ENCODE peak calls at places on chromosomes 16 and 17, in five cellular contexts. One of them, this sample, is unnamed.

GRCh38 chr17:40068129-40068581 is 5.4 kb downstream of the THRA start:
- DNase-seq in Caki2: no peak
- DNase-seq in left cardiac atrium: no peak
- DNase-seq in non-pigmented ciliary epithelial cell: no peak
- DNase-seq in BE2C: no peak
- DNase-seq in this sample: no peak

GRCh38 chr17:68853439-68853838 is 101.8 kb downstream of the ABCA8 start:
- DNase-seq in left cardiac atrium: no peak
- DNase-seq in non-pigmented ciliary epithelial cell: no peak
- DNase-seq in BE2C: no peak
- DNase-seq in Caki2: no peak
- DNase-seq in this sample: no peak

GRCh38 chr16:14321542-14321941 is 250.4 kb downstream of the MRTFB start:
- DNase-seq in left cardiac atrium: no peak
- DNase-seq in non-pigmented ciliary epithelial cell: no peak
- DNase-seq in BE2C: peak
- DNase-seq in Caki2: no peak
- DNase-seq in this sample: no peak

GRCh38 chr17:58147930-58148434 is at the start of gene OR4D1:
- DNase-seq in BE2C: no peak
- DNase-seq in Caki2: no peak
- DNase-seq in left cardiac atrium: no peak
- DNase-seq in non-pigmented ciliary epithelial cell: no peak
- DNase-seq in this sample: no peak

GRCh38 chr17:67456103-67456502 is 79.0 kb downstream of the PITPNC1 start:
- DNase-seq in left cardiac atrium: no peak
- DNase-seq in non-pigmented ciliary epithelial cell: no peak
- DNase-seq in Caki2: no peak
- DNase-seq in BE2C: no peak
- DNase-seq in this sample: no peak

GRCh38 chr17:45414997-45415881 is 17.4 kb downstream of the ARHGAP27 start:
- DNase-seq in left cardiac atrium: no peak
- DNase-seq in BE2C: no peak
- DNase-seq in non-pigmented ciliary epithelial cell: no peak
- DNase-seq in Caki2: no peak
- DNase-seq in this sample: peak

GRCh38 chr17:75906143-75906884 is 1.6 kb upstream of the MRPL38 start:
- DNase-seq in BE2C: no peak
- DNase-seq in non-pigmented ciliary epithelial cell: no peak
- DNase-seq in left cardiac atrium: no peak
- DNase-seq in Caki2: no peak
- DNase-seq in this sample: no peak

GRCh38 chr17:18964018-18964351 is 12.0 kb downstream of the SLC5A10 start:
- DNase-seq in BE2C: no peak
- DNase-seq in left cardiac atrium: no peak
- DNase-seq in Caki2: no peak
- DNase-seq in non-pigmented ciliary epithelial cell: no peak
- DNase-seq in this sample: no peak

GRCh38 chr17:22138861-22139469 is 446.6 kb downstream of the KCNJ18 start:
- DNase-seq in non-pigmented ciliary epithelial cell: no peak
- DNase-seq in BE2C: no peak
- DNase-seq in left cardiac atrium: no peak
- DNase-seq in Caki2: no peak
- DNase-seq in this sample: no peak

GRCh38 chr17:4739122-4740024 is at the start of the genes CXCL16 and ZMYND15:
- DNase-seq in Caki2: no peak
- DNase-seq in left cardiac atrium: peak
- DNase-seq in non-pigmented ciliary epithelial cell: no peak
- DNase-seq in BE2C: peak
- DNase-seq in this sample: peak

GRCh38 chr17:59329558-59330313 is 1.7 kb upstream of the YPEL2 start:
- DNase-seq in BE2C: peak
- DNase-seq in left cardiac atrium: peak
- DNase-seq in Caki2: peak
- DNase-seq in non-pigmented ciliary epithelial cell: peak
- DNase-seq in this sample: peak

GRCh38 chr16:4309102-4309832 is 6.6 kb upstream of the GLIS2 start:
- DNase-seq in left cardiac atrium: no peak
- DNase-seq in non-pigmented ciliary epithelial cell: no peak
- DNase-seq in BE2C: no peak
- DNase-seq in Caki2: no peak
- DNase-seq in this sample: no peak

GRCh38 chr17:75634376-75634740 is 1.1 kb downstream of the SMIM5 start:
- DNase-seq in Caki2: no peak
- DNase-seq in non-pigmented ciliary epithelial cell: no peak
- DNase-seq in BE2C: no peak
- DNase-seq in left cardiac atrium: peak
- DNase-seq in this sample: peak

GRCh38 chr17:18172528-18173278 is 10.9 kb upstream of the ALKBH5 start:
- DNase-seq in Caki2: no peak
- DNase-seq in non-pigmented ciliary epithelial cell: no peak
- DNase-seq in left cardiac atrium: no peak
- DNase-seq in BE2C: no peak
- DNase-seq in this sample: no peak

GRCh38 chr16:65572156-65572555 is 450.3 kb upstream of the CDH11 start:
- DNase-seq in non-pigmented ciliary epithelial cell: peak
- DNase-seq in BE2C: no peak
- DNase-seq in left cardiac atrium: no peak
- DNase-seq in Caki2: no peak
- DNase-seq in this sample: no peak

GRCh38 chr17:40348562-40349476 is 15.7 kb downstream of the GJD3 start:
- DNase-seq in left cardiac atrium: peak
- DNase-seq in non-pigmented ciliary epithelial cell: no peak
- DNase-seq in BE2C: peak
- DNase-seq in Caki2: no peak
- DNase-seq in this sample: no peak

GRCh38 chr16:77307764-77308561 is 108.8 kb downstream of the SYCE1L start:
- DNase-seq in non-pigmented ciliary epithelial cell: peak
- DNase-seq in Caki2: peak
- DNase-seq in left cardiac atrium: no peak
- DNase-seq in BE2C: no peak
- DNase-seq in this sample: no peak

GRCh38 chr17:53032861-53033271 is 789.9 kb upstream of the KIF2B start:
- DNase-seq in left cardiac atrium: no peak
- DNase-seq in non-pigmented ciliary epithelial cell: peak
- DNase-seq in BE2C: peak
- DNase-seq in Caki2: peak
- DNase-seq in this sample: peak

GRCh38 chr16:4115941-4116327 is 308 bp downstream of the ADCY9 start:
- DNase-seq in non-pigmented ciliary epithelial cell: no peak
- DNase-seq in BE2C: no peak
- DNase-seq in Caki2: no peak
- DNase-seq in left cardiac atrium: peak
- DNase-seq in this sample: no peak

GRCh38 chr16:10984509-10984908 is 40.1 kb downstream of the CLEC16A start:
- DNase-seq in Caki2: no peak
- DNase-seq in non-pigmented ciliary epithelial cell: no peak
- DNase-seq in left cardiac atrium: no peak
- DNase-seq in BE2C: no peak
- DNase-seq in this sample: no peak

GRCh38 chr17:50495918-50496317 is 12.3 kb upstream of the MYCBPAP start:
- DNase-seq in BE2C: no peak
- DNase-seq in Caki2: no peak
- DNase-seq in non-pigmented ciliary epithelial cell: no peak
- DNase-seq in left cardiac atrium: no peak
- DNase-seq in this sample: no peak

GRCh38 chr17:78128616-78129384 is at the start of gene TMC6:
- DNase-seq in non-pigmented ciliary epithelial cell: no peak
- DNase-seq in left cardiac atrium: peak
- DNase-seq in Caki2: peak
- DNase-seq in BE2C: peak
- DNase-seq in this sample: peak

GRCh38 chr17:17041018-17041521 is 1.2 kb upstream of the MPRIP start:
- DNase-seq in BE2C: peak
- DNase-seq in Caki2: peak
- DNase-seq in left cardiac atrium: no peak
- DNase-seq in non-pigmented ciliary epithelial cell: no peak
- DNase-seq in this sample: peak

This sample was measured in WERI-Rb-1.